ENCODE peak calls at places on chromosomes 1 and 21, in eight cellular contexts. A, I, G, T, Y, P, U and Z are unnamed samples.
A peak's percentile ranks its signal among the peaks of the same experiment; 100 is the strongest.

GRCh38 chr1:232170909-232171308 is 459.0 kb downstream of the SIPA1L2 start:
- DNase-seq in A (no peak), I (no peak), G (no peak), T (no peak), Y (no peak), P (no peak), U (no peak), Z (no peak)

GRCh38 chr1:184792450-184792969 is 37.9 kb upstream of the EDEM3 start:
- DNase-seq in A (peak; percentile 92), I (peak; percentile 86), G (peak; percentile 70), T (peak; percentile 93), Y (no peak), P (peak; percentile 45), U (peak; percentile 82), Z (peak; percentile 73)

GRCh38 chr1:207812778-207813512 is 61.1 kb downstream of the CD46 start:
- DNase-seq in A (no peak), I (no peak), G (peak; percentile 26), T (no peak), Y (no peak), P (no peak), U (no peak), Z (no peak)

GRCh38 chr1:155125946-155126493 is 1.7 kb upstream of the EFNA1 start:
- DNase-seq in A (peak; percentile 20), I (peak; percentile 65), G (peak; percentile 92), T (no peak), Y (no peak), P (peak; percentile 88), U (no peak), Z (peak; percentile 78)

GRCh38 chr21:26124421-26124833 is 46.1 kb downstream of the APP start:
- DNase-seq in A (no peak), I (no peak), G (no peak), T (no peak), Y (no peak), P (no peak), U (no peak), Z (no peak)

GRCh38 chr21:28754127-28754611 is 238.5 kb downstream of the LTN1 start:
- DNase-seq in A (no peak), I (no peak), G (no peak), T (peak; percentile 79), Y (no peak), P (no peak), U (peak; percentile 81), Z (no peak)

GRCh38 chr21:31945576-31945975 is 72.8 kb downstream of the HUNK start:
- DNase-seq in A (no peak), I (no peak), G (no peak), T (no peak), Y (no peak), P (no peak), U (peak; percentile 49), Z (no peak)

GRCh38 chr1:94325379-94326302 is 88.3 kb upstream of the ARHGAP29 start:
- DNase-seq in A (peak; percentile 89), I (no peak), G (no peak), T (no peak), Y (peak; percentile 57), P (no peak), U (peak; percentile 78), Z (peak; percentile 66)

GRCh38 chr1:109914587-109915240 is 4.1 kb downstream of the CSF1 start:
- DNase-seq in A (no peak), I (peak; percentile 76), G (no peak), T (no peak), Y (no peak), P (no peak), U (peak; percentile 28), Z (no peak)

GRCh38 chr1:230204852-230205251 is 137.8 kb downstream of the GALNT2 start:
- DNase-seq in A (no peak), I (no peak), G (no peak), T (no peak), Y (no peak), P (no peak), U (no peak), Z (no peak)

GRCh38 chr1:54401799-54402198 is 4.4 kb downstream of the SSBP3 start:
- DNase-seq in A (no peak), I (no peak), G (no peak), T (no peak), Y (no peak), P (no peak), U (no peak), Z (no peak)

GRCh38 chr1:97758589-97759057 is 162.2 kb downstream of the DPYD start:
- DNase-seq in A (no peak), I (no peak), G (no peak), T (no peak), Y (no peak), P (no peak), U (no peak), Z (no peak)

GRCh38 chr1:40273547-40274166 is 15.6 kb downstream of the ZMPSTE24 start:
- DNase-seq in A (peak; percentile 49), I (no peak), G (no peak), T (no peak), Y (no peak), P (no peak), U (no peak), Z (no peak)

GRCh38 chr1:209860293-209860881 is 32.6 kb downstream of the UTP25 start:
- DNase-seq in A (peak; percentile 89), I (peak; percentile 71), G (peak; percentile 87), T (no peak), Y (peak; percentile 90), P (peak; percentile 79), U (peak; percentile 85), Z (peak; percentile 90)

GRCh38 chr1:26078286-26079177 is 11.1 kb upstream of the TRIM63 start:
- DNase-seq in A (no peak), I (no peak), G (peak; percentile 57), T (no peak), Y (no peak), P (no peak), U (no peak), Z (no peak)

GRCh38 chr1:9384751-9385245 is 92.1 kb downstream of the SPSB1 start:
- DNase-seq in A (no peak), I (peak; percentile 77), G (peak; percentile 61), T (no peak), Y (no peak), P (peak; percentile 75), U (no peak), Z (no peak)

GRCh38 chr1:154179951-154180687 is 11.8 kb downstream of the TPM3 start:
- DNase-seq in A (no peak), I (no peak), G (peak; percentile 57), T (no peak), Y (no peak), P (no peak), U (no peak), Z (no peak)

GRCh38 chr1:79079770-79080169 is 73.2 kb upstream of the ADGRL4 start:
- DNase-seq in A (peak; percentile 88), I (no peak), G (no peak), T (no peak), Y (no peak), P (no peak), U (peak; percentile 66), Z (no peak)